ENCODE peak calls at places on chromosomes 12 and 14, in ten cellular contexts. O is psoas muscle, S is foreskin fibroblast, N is mucosa of descending colon, C is progenitor cell of endocrine pancreas, F is Peyer's patch, Y is mammary epithelial cell, U is kidney, J is Calu3, Z is fibroblast of pulmonary artery. T is an unnamed sample.
A peak's percentile ranks its signal among the peaks of the same experiment; 100 is the strongest.

GRCh38 chr12:16594796-16595195 is 11.2 kb downstream of the LMO3 start:
- DNase-seq in O (no peak), S (no peak), N (no peak), C (no peak), F (no peak), Y (no peak), U (no peak), J (no peak), Z (no peak), T (no peak)

GRCh38 chr14:68143341-68143807 is 323.8 kb downstream of the RAD51B start:
- DNase-seq in O (peak; percentile 87), S (peak; percentile 80), N (peak; percentile 47), C (no peak), F (no peak), Y (no peak), U (peak; percentile 78), J (no peak), Z (peak; percentile 98), T (no peak)

GRCh38 chr12:75488553-75488952 is 8.0 kb downstream of the GLIPR1 start:
- DNase-seq in O (no peak), S (peak; percentile 68), N (no peak), C (no peak), F (peak; percentile 28), Y (peak; percentile 20), U (no peak), J (peak; percentile 50), Z (peak; percentile 66), T (no peak)

GRCh38 chr12:60714141-60714900 is 1118.5 kb downstream of the SLC16A7 start:
- DNase-seq in O (no peak), S (no peak), N (no peak), C (no peak), F (no peak), Y (no peak), U (no peak), J (no peak), Z (no peak), T (no peak)

GRCh38 chr12:120314220-120314619 is 12.1 kb downstream of the SIRT4 start:
- DNase-seq in O (no peak), S (no peak), N (no peak), C (no peak), F (no peak), Y (no peak), U (peak; percentile 0), J (peak; percentile 23), Z (no peak), T (no peak)

GRCh38 chr12:113537751-113538087 is 66.0 kb upstream of the LHX5 start:
- DNase-seq in O (no peak), S (no peak), N (no peak), C (no peak), F (no peak), Y (peak; percentile 60), U (no peak), J (no peak), Z (no peak), T (no peak)

GRCh38 chr12:120640840-120641833 is 711 bp downstream of the CABP1 start:
- DNase-seq in O (peak; percentile 74), S (peak; percentile 78), N (peak; percentile 77), C (peak; percentile 65), F (peak; percentile 29), Y (peak; percentile 62), U (peak; percentile 85), J (peak; percentile 76), Z (peak; percentile 51), T (peak; percentile 59)

GRCh38 chr12:54680374-54680773 is 32.2 kb upstream of the DCD start:
- DNase-seq in O (no peak), S (peak; percentile 6), N (no peak), C (no peak), F (no peak), Y (peak; percentile 27), U (no peak), J (peak; percentile 69), Z (peak; percentile 11), T (no peak)

GRCh38 chr12:53299101-53299453 is 418 bp upstream of the MYG1 start:
- DNase-seq in O (no peak), S (peak; percentile 88), N (no peak), C (no peak), F (no peak), Y (peak; percentile 62), U (no peak), J (peak; percentile 6), Z (peak; percentile 75), T (peak; percentile 89)

GRCh38 chr14:88611878-88612277 is 49.0 kb downstream of the ZC3H14 start:
- DNase-seq in O (no peak), S (peak; percentile 11), N (no peak), C (no peak), F (no peak), Y (no peak), U (no peak), J (no peak), Z (no peak), T (no peak)

GRCh38 chr12:12721251-12721689 is 4.1 kb downstream of the CDKN1B start:
- DNase-seq in O (no peak), S (no peak), N (no peak), C (no peak), F (no peak), Y (no peak), U (no peak), J (no peak), Z (no peak), T (no peak)

GRCh38 chr12:70576341-70577282 is 60.6 kb downstream of the PTPRB start:
- DNase-seq in O (no peak), S (peak; percentile 83), N (no peak), C (no peak), F (no peak), Y (peak; percentile 62), U (no peak), J (peak; percentile 12), Z (peak; percentile 92), T (no peak)

DNA sequence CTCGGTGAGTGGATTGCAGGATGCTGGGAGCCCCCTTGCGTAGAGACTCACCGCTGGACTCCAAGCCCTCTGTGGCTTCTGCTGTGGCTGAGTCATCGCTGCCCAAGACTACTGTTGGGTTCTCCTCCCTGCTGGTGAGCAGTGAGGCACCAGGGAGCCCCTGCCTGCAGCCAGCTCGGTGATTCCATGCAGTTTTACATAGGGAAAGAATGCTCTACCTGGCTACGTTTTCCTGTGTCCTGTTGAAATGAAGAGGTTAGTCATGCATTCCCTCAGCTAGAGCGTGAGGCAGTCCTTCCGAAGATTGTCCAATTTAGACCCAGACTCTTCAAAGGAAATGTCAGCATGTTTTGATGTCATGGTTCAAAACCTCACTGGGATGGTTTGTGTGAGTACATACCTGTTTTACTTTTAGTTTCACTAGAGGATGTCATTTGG is 28.2 kb downstream of the TRAF3 start:
- DNase-seq in O (no peak), S (peak; percentile 53), N (no peak), C (no peak), F (peak; percentile 55), Y (peak; percentile 28), U (no peak), J (no peak), Z (peak; percentile 34), T (no peak)
- TF ChIP-seq CTCF in O (no peak), S (no peak), N (no peak), C (no peak), F (no peak), Y (no peak), U (no peak), J (no peak), Z (no peak), T (no peak)

GRCh38 chr12:26370098-26370497 is 174.7 kb downstream of the SSPN start:
- DNase-seq in O (no peak), S (no peak), N (no peak), C (no peak), F (no peak), Y (no peak), U (no peak), J (no peak), Z (no peak), T (no peak)
- TF ChIP-seq CTCF in O (no peak), S (no peak), N (no peak), C (no peak), F (no peak), Y (no peak), U (peak; percentile 10), J (no peak), Z (no peak), T (no peak)

GRCh38 chr12:116202940-116203339 is 74.6 kb downstream of the MED13L start:
- DNase-seq in O (no peak), S (peak; percentile 66), N (no peak), C (no peak), F (no peak), Y (no peak), U (no peak), J (no peak), Z (no peak), T (no peak)
- TF ChIP-seq CTCF in O (peak; percentile 19), S (peak; percentile 20), N (no peak), C (no peak), F (no peak), Y (peak; percentile 12), U (no peak), J (no peak), Z (peak; percentile 2), T (no peak)

GRCh38 chr12:124509676-124510300 is 57.6 kb downstream of the NCOR2 start:
- DNase-seq in O (peak; percentile 95), S (peak; percentile 86), N (no peak), C (no peak), F (no peak), Y (peak; percentile 89), U (peak; percentile 96), J (peak; percentile 92), Z (peak; percentile 87), T (no peak)

GRCh38 chr12:124507188-124508109 is 60.0 kb downstream of the NCOR2 start:
- DNase-seq in O (peak; percentile 79), S (peak; percentile 84), N (no peak), C (no peak), F (no peak), Y (no peak), U (peak; percentile 90), J (no peak), Z (peak; percentile 72), T (no peak)

GRCh38 chr12:124509300-124509675 is 58.1 kb downstream of the NCOR2 start:
- DNase-seq in O (no peak), S (no peak), N (no peak), C (no peak), F (no peak), Y (no peak), U (no peak), J (no peak), Z (no peak), T (no peak)

GRCh38 chr12:124506832-124507153 is 60.6 kb downstream of the NCOR2 start:
- DNase-seq in O (no peak), S (no peak), N (no peak), C (no peak), F (no peak), Y (no peak), U (peak; percentile 83), J (no peak), Z (no peak), T (no peak)

DNA sequence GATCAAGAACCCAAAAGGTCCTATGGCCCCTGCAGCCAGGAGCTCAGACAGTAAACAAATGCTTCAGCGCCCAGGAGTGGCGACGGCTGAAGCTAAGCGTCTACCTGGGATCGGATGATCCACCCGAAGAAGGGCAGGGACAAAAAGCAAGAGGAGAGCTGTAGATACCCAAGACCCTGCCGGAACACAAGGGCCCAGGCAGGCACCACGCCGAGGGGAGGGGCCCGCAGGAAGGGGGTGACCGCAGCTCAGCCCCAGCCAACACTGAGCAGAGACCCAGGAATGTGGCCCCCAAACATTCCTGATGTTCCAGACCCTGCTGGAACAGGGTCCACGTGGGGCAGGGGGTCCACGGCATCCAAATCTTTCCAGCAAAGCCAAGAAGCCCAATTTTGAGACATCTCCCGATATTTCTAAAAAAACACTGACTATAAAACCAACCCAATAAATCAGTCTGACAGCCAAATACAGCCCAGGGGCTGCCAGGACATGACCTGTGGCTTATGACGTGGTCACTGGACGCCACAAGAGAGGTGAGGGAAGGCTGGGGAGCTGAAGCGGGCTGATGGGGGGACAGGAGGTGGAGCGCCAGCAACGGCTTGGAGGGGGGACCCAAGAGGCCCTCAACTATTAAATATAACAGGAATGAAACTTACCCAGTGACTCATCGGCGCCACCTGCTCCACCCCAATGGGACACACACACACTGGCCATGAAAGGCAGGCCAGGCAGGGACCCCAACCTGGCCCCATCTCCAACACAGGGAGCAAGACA is 58.9 kb downstream of the NCOR2 start:
- DNase-seq in O (peak; percentile 71), S (peak; percentile 56), N (no peak), C (no peak), F (no peak), Y (no peak), U (peak; percentile 84), J (peak; percentile 64), Z (no peak), T (no peak)
- TF ChIP-seq CTCF in O (no peak), S (no peak), N (no peak), C (no peak), F (no peak), Y (no peak), U (no peak), J (no peak), Z (no peak), T (no peak)